ENCODE peak calls at places on chromosomes 13 and 19, in eight cellular contexts. One of them, this sample, is unnamed.
A peak's percentile ranks its signal among the peaks of the same experiment; 100 is the strongest.

GRCh38 chr13:35164324-35164932 is 222.4 kb downstream of the NBEA start:
- DNase-seq in T-cell: no peak
- DNase-seq in pancreas: no peak
- DNase-seq in spleen: no peak
- DNase-seq in lower lobe of right lung: no peak
- DNase-seq in GM19239: peak; percentile 0
- DNase-seq in substantia nigra: no peak
- DNase-seq in stimulated activated CD4-positive, alpha-beta T cell treated with anti-CD3 and anti-CD28 coated beads, Interleukin-2, amount 100 ng/mL, for 48 hours: no peak
- DNase-seq in this sample: no peak

GRCh38 chr13:73961181-73961580 is 173.0 kb downstream of the KLF12 start:
- DNase-seq in spleen: no peak
- DNase-seq in substantia nigra: no peak
- DNase-seq in pancreas: no peak
- DNase-seq in T-cell: no peak
- DNase-seq in GM19239: no peak
- DNase-seq in lower lobe of right lung: no peak
- DNase-seq in stimulated activated CD4-positive, alpha-beta T cell treated with anti-CD3 and anti-CD28 coated beads, Interleukin-2, amount 100 ng/mL, for 48 hours: no peak
- DNase-seq in this sample: no peak

GRCh38 chr13:102198418-102199322 is 203.2 kb downstream of the FGF14 start:
- DNase-seq in substantia nigra: no peak
- DNase-seq in stimulated activated CD4-positive, alpha-beta T cell treated with anti-CD3 and anti-CD28 coated beads, Interleukin-2, amount 100 ng/mL, for 48 hours: no peak
- DNase-seq in spleen: no peak
- DNase-seq in lower lobe of right lung: no peak
- DNase-seq in T-cell: no peak
- DNase-seq in GM19239: no peak
- DNase-seq in pancreas: no peak
- DNase-seq in this sample: no peak

GRCh38 chr19:45125360-45125759 is 32.4 kb downstream of the PPP1R37 start:
- DNase-seq in substantia nigra: no peak
- DNase-seq in GM19239: no peak
- DNase-seq in lower lobe of right lung: no peak
- DNase-seq in stimulated activated CD4-positive, alpha-beta T cell treated with anti-CD3 and anti-CD28 coated beads, Interleukin-2, amount 100 ng/mL, for 48 hours: no peak
- DNase-seq in T-cell: no peak
- DNase-seq in pancreas: no peak
- DNase-seq in spleen: no peak
- DNase-seq in this sample: no peak

GRCh38 chr13:72890546-72890945 is 108.6 kb downstream of the PIBF1 start:
- DNase-seq in substantia nigra: no peak
- DNase-seq in lower lobe of right lung: no peak
- DNase-seq in pancreas: no peak
- DNase-seq in T-cell: no peak
- DNase-seq in GM19239: no peak
- DNase-seq in spleen: no peak
- DNase-seq in stimulated activated CD4-positive, alpha-beta T cell treated with anti-CD3 and anti-CD28 coated beads, Interleukin-2, amount 100 ng/mL, for 48 hours: no peak
- DNase-seq in this sample: no peak

GRCh38 chr19:21314676-21315075 is 14.5 kb downstream of the ZNF708 start:
- DNase-seq in lower lobe of right lung: no peak
- DNase-seq in GM19239: no peak
- DNase-seq in T-cell: no peak
- DNase-seq in pancreas: no peak
- DNase-seq in stimulated activated CD4-positive, alpha-beta T cell treated with anti-CD3 and anti-CD28 coated beads, Interleukin-2, amount 100 ng/mL, for 48 hours: no peak
- DNase-seq in substantia nigra: no peak
- DNase-seq in spleen: no peak
- DNase-seq in this sample: no peak

GRCh38 chr19:44401108-44401786 is at the start of gene ZNF285:
- DNase-seq in pancreas: peak; percentile 92
- DNase-seq in stimulated activated CD4-positive, alpha-beta T cell treated with anti-CD3 and anti-CD28 coated beads, Interleukin-2, amount 100 ng/mL, for 48 hours: peak; percentile 51
- DNase-seq in lower lobe of right lung: peak; percentile 92
- DNase-seq in T-cell: peak; percentile 58
- DNase-seq in spleen: peak; percentile 92
- DNase-seq in substantia nigra: no peak
- DNase-seq in GM19239: peak; percentile 48
- DNase-seq in this sample: peak; percentile 91

GRCh38 chr19:4454952-4455738 is 2.4 kb downstream of the UBXN6 start:
- DNase-seq in stimulated activated CD4-positive, alpha-beta T cell treated with anti-CD3 and anti-CD28 coated beads, Interleukin-2, amount 100 ng/mL, for 48 hours: no peak
- DNase-seq in substantia nigra: no peak
- DNase-seq in T-cell: no peak
- DNase-seq in spleen: no peak
- DNase-seq in GM19239: no peak
- DNase-seq in lower lobe of right lung: no peak
- DNase-seq in pancreas: no peak
- DNase-seq in this sample: peak; percentile 85

GRCh38 chr13:31012285-31013024 is 80.0 kb downstream of the TEX26 start:
- DNase-seq in lower lobe of right lung: no peak
- DNase-seq in substantia nigra: no peak
- DNase-seq in stimulated activated CD4-positive, alpha-beta T cell treated with anti-CD3 and anti-CD28 coated beads, Interleukin-2, amount 100 ng/mL, for 48 hours: no peak
- DNase-seq in spleen: no peak
- DNase-seq in T-cell: no peak
- DNase-seq in pancreas: no peak
- DNase-seq in GM19239: no peak
- DNase-seq in this sample: no peak

GRCh38 chr19:5143471-5144411 is 174.8 kb downstream of the KDM4B start:
- DNase-seq in T-cell: no peak
- DNase-seq in stimulated activated CD4-positive, alpha-beta T cell treated with anti-CD3 and anti-CD28 coated beads, Interleukin-2, amount 100 ng/mL, for 48 hours: no peak
- DNase-seq in lower lobe of right lung: peak; percentile 28
- DNase-seq in GM19239: peak; percentile 69
- DNase-seq in substantia nigra: no peak
- DNase-seq in spleen: peak; percentile 86
- DNase-seq in pancreas: peak; percentile 47
- DNase-seq in this sample: no peak

GRCh38 chr19:17966497-17967257 is at the start of gene KCNN1:
- DNase-seq in lower lobe of right lung: no peak
- DNase-seq in stimulated activated CD4-positive, alpha-beta T cell treated with anti-CD3 and anti-CD28 coated beads, Interleukin-2, amount 100 ng/mL, for 48 hours: no peak
- DNase-seq in T-cell: no peak
- DNase-seq in substantia nigra: peak; percentile 12
- DNase-seq in GM19239: no peak
- DNase-seq in pancreas: no peak
- DNase-seq in spleen: no peak
- DNase-seq in this sample: no peak

GRCh38 chr13:83009987-83010386 is 872.3 kb downstream of the SLITRK1 start:
- DNase-seq in lower lobe of right lung: no peak
- DNase-seq in pancreas: no peak
- DNase-seq in substantia nigra: no peak
- DNase-seq in GM19239: no peak
- DNase-seq in stimulated activated CD4-positive, alpha-beta T cell treated with anti-CD3 and anti-CD28 coated beads, Interleukin-2, amount 100 ng/mL, for 48 hours: no peak
- DNase-seq in spleen: no peak
- DNase-seq in T-cell: no peak
- DNase-seq in this sample: no peak

GRCh38 chr13:49248433-49249002 is 793 bp downstream of the CDADC1 start:
- DNase-seq in substantia nigra: no peak
- DNase-seq in GM19239: no peak
- DNase-seq in spleen: no peak
- DNase-seq in T-cell: peak; percentile 13
- DNase-seq in pancreas: no peak
- DNase-seq in lower lobe of right lung: peak; percentile 47
- DNase-seq in stimulated activated CD4-positive, alpha-beta T cell treated with anti-CD3 and anti-CD28 coated beads, Interleukin-2, amount 100 ng/mL, for 48 hours: no peak
- DNase-seq in this sample: no peak

GRCh38 chr13:44719857-44720671 is 143.9 kb upstream of the TSC22D1 start:
- DNase-seq in stimulated activated CD4-positive, alpha-beta T cell treated with anti-CD3 and anti-CD28 coated beads, Interleukin-2, amount 100 ng/mL, for 48 hours: no peak
- DNase-seq in lower lobe of right lung: no peak
- DNase-seq in T-cell: no peak
- DNase-seq in pancreas: no peak
- DNase-seq in GM19239: no peak
- DNase-seq in spleen: no peak
- DNase-seq in substantia nigra: no peak
- DNase-seq in this sample: no peak

This sample was measured in prostate gland.